ENCODE peak calls at places on chromosome 22, in eight cellular contexts. W, X, S, R, U, Q, J and F are unnamed samples.
A peak's percentile ranks its signal among the peaks of the same experiment; 100 is the strongest.

GRCh38 chr22:45072322-45072903 is 62.6 kb upstream of the PHF21B start:
- DNase-seq in W (no peak), X (no peak), S (peak; percentile 71), R (no peak), U (no peak), Q (no peak), J (no peak), F (no peak)

GRCh38 chr22:47043835-47044721 is 281.6 kb downstream of the TBC1D22A start:
- DNase-seq in W (no peak), X (peak; percentile 4), S (no peak), R (no peak), U (peak; percentile 17), Q (no peak), J (no peak), F (peak; percentile 70)

GRCh38 chr22:46233231-46233630 is 16.9 kb downstream of the CDPF1 start:
- DNase-seq in W (no peak), X (no peak), S (no peak), R (peak; percentile 50), U (peak; percentile 84), Q (no peak), J (no peak), F (peak; percentile 76)

GRCh38 chr22:43376765-43377485 is 33.8 kb upstream of the SCUBE1 start:
- DNase-seq in W (peak; percentile 64), X (no peak), S (no peak), R (no peak), U (no peak), Q (no peak), J (peak; percentile 53), F (no peak)

GRCh38 chr22:46936378-46936916 is 174.0 kb downstream of the TBC1D22A start:
- DNase-seq in W (no peak), X (no peak), S (no peak), R (no peak), U (no peak), Q (no peak), J (no peak), F (no peak)

GRCh38 chr22:44648085-44648820 is 53.8 kb upstream of the PRR5 start:
- DNase-seq in W (no peak), X (no peak), S (no peak), R (no peak), U (no peak), Q (no peak), J (no peak), F (peak; percentile 69)

GRCh38 chr22:26975381-26975780 is 318.0 kb downstream of the MIAT start:
- DNase-seq in W (no peak), X (no peak), S (no peak), R (no peak), U (no peak), Q (no peak), J (no peak), F (no peak)

GRCh38 chr22:48491451-48491941 is 1336.2 kb downstream of the BRD1 start:
- DNase-seq in W (no peak), X (no peak), S (peak; percentile 30), R (no peak), U (no peak), Q (no peak), J (no peak), F (peak; percentile 67)

GRCh38 chr22:45499746-45500145 is 2.9 kb upstream of the FBLN1 start:
- DNase-seq in W (no peak), X (no peak), S (no peak), R (peak; percentile 76), U (peak; percentile 80), Q (no peak), J (no peak), F (no peak)

GRCh38 chr22:41870786-41871185 is 37.9 kb downstream of the SREBF2 start:
- DNase-seq in W (no peak), X (no peak), S (no peak), R (no peak), U (no peak), Q (no peak), J (no peak), F (no peak)

GRCh38 chr22:26656896-26657851 is at the start of gene MIAT:
- DNase-seq in W (peak; percentile 72), X (no peak), S (no peak), R (no peak), U (no peak), Q (no peak), J (peak; percentile 79), F (peak; percentile 91)

GRCh38 chr22:46011627-46012181 is 34.7 kb upstream of the WNT7B start:
- DNase-seq in W (no peak), X (no peak), S (no peak), R (peak; percentile 17), U (peak; percentile 34), Q (no peak), J (no peak), F (peak; percentile 75)

GRCh38 chr22:26777402-26777801 is 120.0 kb downstream of the MIAT start:
- DNase-seq in W (no peak), X (no peak), S (no peak), R (no peak), U (no peak), Q (no peak), J (no peak), F (no peak)

GRCh38 chr22:27207907-27208306 is 550.5 kb downstream of the MIAT start:
- DNase-seq in W (no peak), X (no peak), S (peak; percentile 23), R (no peak), U (no peak), Q (no peak), J (no peak), F (no peak)

GRCh38 chr22:31302021-31302420 is 9.7 kb upstream of the PIK3IP1 start:
- DNase-seq in W (no peak), X (no peak), S (no peak), R (no peak), U (no peak), Q (no peak), J (no peak), F (no peak)

GRCh38 chr22:20437253-20438065 is at the start of gene SCARF2:
- DNase-seq in W (no peak), X (no peak), S (no peak), R (peak; percentile 71), U (peak; percentile 58), Q (peak; percentile 83), J (no peak), F (peak; percentile 75)

GRCh38 chr22:20439556-20439927 is 1.9 kb upstream of the SCARF2 start:
- DNase-seq in W (no peak), X (no peak), S (no peak), R (no peak), U (no peak), Q (no peak), J (no peak), F (peak; percentile 15)

GRCh38 chr22:20438066-20438677 is 547 bp upstream of the SCARF2 start:
- DNase-seq in W (no peak), X (no peak), S (no peak), R (no peak), U (no peak), Q (peak; percentile 45), J (no peak), F (peak; percentile 74)

GRCh38 chr22:20439928-20440575 is 2.4 kb upstream of the SCARF2 start:
- DNase-seq in W (no peak), X (no peak), S (no peak), R (no peak), U (no peak), Q (no peak), J (no peak), F (peak; percentile 62)

GRCh38 chr22:20438678-20439492 is 1.3 kb upstream of the SCARF2 start:
- DNase-seq in W (no peak), X (no peak), S (no peak), R (no peak), U (no peak), Q (peak; percentile 43), J (no peak), F (peak; percentile 77)
- H3K4me3 ChIP-seq in W (no peak overlapping the region), X (peak overlapping the region; percentile 75), S (no peak overlapping the region), R (peak overlapping the region; percentile 81), U (peak overlapping the region; percentile 65), Q (peak overlapping the region; percentile 59), J (no peak overlapping the region), F (no peak overlapping the region)

GRCh38 chr22:40680819-40681183 is 1.5 kb downstream of the MCHR1 start:
- DNase-seq in W (no peak), X (no peak), S (no peak), R (no peak), U (no peak), Q (no peak), J (no peak), F (no peak)

GRCh38 chr22:40678493-40679248 is 613 bp upstream of the MCHR1 start:
- DNase-seq in W (no peak), X (no peak), S (no peak), R (no peak), U (no peak), Q (no peak), J (no peak), F (no peak)

GRCh38 chr22:40681451-40681850 is 2.2 kb downstream of the MCHR1 start:
- DNase-seq in W (no peak), X (no peak), S (no peak), R (no peak), U (no peak), Q (no peak), J (no peak), F (no peak)

GRCh38 chr22:40679964-40680818 is 907 bp downstream of the MCHR1 start:
- DNase-seq in W (no peak), X (no peak), S (no peak), R (no peak), U (no peak), Q (no peak), J (no peak), F (no peak)

DNA sequence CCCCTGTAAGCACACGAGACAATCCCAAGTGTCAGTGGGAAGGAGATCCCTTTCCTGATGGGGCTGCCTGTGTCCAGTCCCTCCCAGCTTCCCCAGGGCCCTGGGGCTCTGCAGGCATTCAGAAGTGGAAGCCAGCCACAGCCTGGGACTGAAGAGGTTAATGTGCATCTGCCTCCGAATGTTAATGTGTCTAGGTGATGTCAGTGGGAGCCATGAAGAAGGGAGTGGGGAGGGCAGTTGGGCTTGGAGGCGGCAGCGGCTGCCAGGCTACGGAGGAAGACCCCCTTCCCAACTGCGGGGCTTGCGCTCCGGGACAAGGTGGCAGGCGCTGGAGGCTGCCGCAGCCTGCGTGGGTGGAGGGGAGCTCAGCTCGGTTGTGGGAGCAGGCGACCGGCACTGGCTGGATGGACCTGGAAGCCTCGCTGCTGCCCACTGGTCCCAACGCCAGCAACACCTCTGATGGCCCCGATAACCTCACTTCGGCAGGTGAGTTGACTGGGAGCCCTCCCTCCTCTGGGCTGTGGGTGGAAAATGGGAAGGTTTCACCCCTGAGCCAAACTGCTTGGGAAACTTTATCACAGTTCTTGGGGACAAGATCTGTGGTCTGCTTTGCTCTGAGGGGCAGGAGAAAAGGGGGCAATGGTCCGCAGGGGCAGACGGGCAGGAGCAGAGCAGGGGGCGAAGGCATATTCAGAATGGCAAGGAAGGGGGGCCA is at the start of gene MCHR1:
- DNase-seq in W (no peak), X (no peak), S (no peak), R (no peak), U (no peak), Q (no peak), J (no peak), F (no peak)
- H3K4me3 ChIP-seq in W (no peak within 1 kb of the TSS), X (peak within 1 kb of the TSS; percentile 55), S (no peak within 1 kb of the TSS), R (peak within 1 kb of the TSS; percentile 53), U (peak within 1 kb of the TSS; percentile 12), Q (no peak within 1 kb of the TSS), J (no peak within 1 kb of the TSS), F (no peak within 1 kb of the TSS)

GRCh38 chr22:17999851-18000250 is 24.5 kb downstream of the MICAL3 start:
- DNase-seq in W (no peak), X (no peak), S (no peak), R (no peak), U (no peak), Q (no peak), J (no peak), F (no peak)
- H3K4me3 ChIP-seq in W (no peak overlapping the region), X (peak overlapping the region; percentile 66), S (peak overlapping the region; percentile 94), R (peak overlapping the region; percentile 82), U (peak overlapping the region; percentile 83), Q (peak overlapping the region; percentile 93), J (peak overlapping the region; percentile 92), F (peak overlapping the region; percentile 81)

GRCh38 chr22:32844251-32844650 is 42.7 kb downstream of the TIMP3 start:
- DNase-seq in W (no peak), X (no peak), S (no peak), R (no peak), U (no peak), Q (no peak), J (no peak), F (no peak)
- H3K4me3 ChIP-seq in W (no peak overlapping the region), X (no peak overlapping the region), S (no peak overlapping the region), R (no peak overlapping the region), U (no peak overlapping the region), Q (no peak overlapping the region), J (no peak overlapping the region), F (no peak overlapping the region)